ENCODE peak calls at places on chromosomes 5 and 9, in seven cellular contexts. C, J, Z, L, K, Q and T are unnamed samples.
A peak's percentile ranks its signal among the peaks of the same experiment; 100 is the strongest.

GRCh38 chr9:92406506-92406905 is 2.1 kb upstream of the OGN start:
- DNase-seq in Q (peak; percentile 21), J (no peak), C (no peak), Z (no peak), L (no peak), K (no peak), T (no peak)

GRCh38 chr9:18632624-18633407 is 158.9 kb downstream of the ADAMTSL1 start:
- DNase-seq in L (no peak), Z (no peak), C (no peak), K (no peak), J (no peak), Q (no peak), T (no peak)

GRCh38 chr9:82680179-82680935 is 382.6 kb downstream of the RASEF start:
- DNase-seq in Z (no peak), K (no peak), Q (no peak), C (no peak), L (peak; percentile 9), J (no peak), T (peak; percentile 48)

GRCh38 chr9:125409637-125410521 is 148.3 kb downstream of the GAPVD1 start:
- DNase-seq in Q (no peak), K (peak; percentile 50), J (peak; percentile 48), C (peak; percentile 92), L (no peak), Z (peak; percentile 98), T (peak; percentile 79)

GRCh38 chr9:27377147-27377807 is 80.3 kb upstream of the EQTN start:
- DNase-seq in J (no peak), Z (no peak), Q (no peak), K (no peak), L (no peak), C (no peak), T (no peak)

GRCh38 chr5:124285733-124286132 is 460.7 kb downstream of the ZNF608 start:
- DNase-seq in Q (no peak), K (no peak), J (peak; percentile 33), Z (no peak), L (no peak), C (no peak), T (no peak)

GRCh38 chr9:87256973-87257372 is 240.7 kb upstream of the DAPK1 start:
- DNase-seq in Q (no peak), L (no peak), C (no peak), J (no peak), K (no peak), Z (no peak), T (no peak)

GRCh38 chr5:20972419-20972925 is 984.5 kb upstream of the CDH18 start:
- DNase-seq in J (peak; percentile 3), Q (no peak), Z (no peak), K (peak; percentile 52), L (peak; percentile 7), C (no peak), T (peak; percentile 0)

GRCh38 chr9:78437721-78438610 is 141.0 kb downstream of the PSAT1 start:
- DNase-seq in L (no peak), J (no peak), K (no peak), Q (no peak), Z (no peak), C (no peak), T (no peak)

DNA sequence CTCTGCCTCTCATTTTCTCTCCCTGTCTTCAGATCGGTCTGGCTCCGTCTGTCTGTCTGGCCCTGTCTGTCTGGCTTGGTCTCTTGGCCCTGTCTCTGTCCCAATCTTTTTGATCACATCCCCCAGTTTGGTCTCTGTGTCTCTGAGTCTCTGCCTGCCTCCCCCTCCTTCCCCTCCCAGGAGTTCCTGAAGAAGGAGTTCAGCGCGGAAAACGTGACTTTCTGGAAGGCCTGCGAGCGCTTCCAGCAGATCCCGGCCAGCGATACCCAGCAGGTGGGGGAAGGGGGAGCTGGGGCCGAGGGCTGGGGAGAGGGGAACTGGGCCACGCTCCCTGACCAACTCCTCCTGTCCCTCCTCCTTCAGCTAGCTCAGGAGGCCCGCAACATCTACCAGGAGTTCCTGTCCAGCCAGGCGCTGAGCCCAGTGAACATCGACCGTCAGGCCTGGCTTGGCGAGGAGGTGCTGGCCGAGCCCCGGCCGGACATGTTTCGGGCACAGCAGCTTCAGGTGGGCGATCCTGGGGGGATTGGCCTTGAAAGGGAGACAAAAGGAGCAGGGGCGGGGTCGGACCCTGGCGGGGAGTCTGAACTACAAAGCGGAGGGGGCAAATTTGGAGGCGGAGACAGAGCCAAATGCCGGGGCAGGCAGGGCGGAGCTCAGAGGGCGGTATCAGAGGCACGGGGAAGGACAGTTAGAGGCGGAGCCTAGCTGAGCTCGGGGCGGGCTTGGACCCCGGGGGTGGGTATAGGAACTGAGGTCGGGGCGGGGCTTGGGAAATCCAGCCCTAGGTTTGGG is 9.0 kb downstream of the RGS14 start:
- DNase-seq in K (peak; percentile 97), Q (no peak), L (peak; percentile 92), C (peak; percentile 97), Z (no peak), J (peak; percentile 75), T (peak; percentile 99)
- TF ChIP-seq JUND in K (no peak), Q (no peak), L (no peak), C (peak; percentile 37), Z (no peak), J (no peak), T (no peak)

DNA sequence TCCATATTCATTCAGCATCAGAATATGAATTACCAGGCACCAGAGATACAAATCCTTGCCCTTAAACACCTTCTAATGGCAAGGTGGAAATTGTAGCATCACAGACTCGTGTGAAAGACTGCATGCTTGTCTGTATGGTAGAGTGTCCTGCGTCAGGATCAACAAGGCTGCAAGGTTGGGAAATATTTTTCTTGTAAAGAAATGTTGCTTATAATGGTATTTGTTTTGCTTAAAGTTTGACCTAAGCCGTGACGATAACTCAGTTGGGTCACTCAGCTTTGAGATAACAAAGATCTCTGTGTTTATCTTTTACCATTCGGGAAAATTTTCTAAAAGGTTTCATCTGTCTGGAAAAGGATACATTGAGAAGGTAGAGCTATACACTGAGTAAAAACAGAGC is 87.6 kb downstream of the BASP1 start:
- DNase-seq in Q (no peak), J (no peak), C (no peak), K (no peak), L (no peak), Z (no peak), T (no peak)
- TF ChIP-seq JUND in Q (no peak), J (no peak), C (no peak), K (no peak), L (no peak), Z (no peak), T (no peak)

GRCh38 chr9:116160676-116161571 is 7.3 kb downstream of the PAPPA start:
- DNase-seq in K (no peak), L (no peak), Q (no peak), Z (no peak), C (no peak), J (peak; percentile 8), T (no peak)

GRCh38 chr9:116165912-116166311 is 12.3 kb downstream of the PAPPA start:
- DNase-seq in J (no peak), Q (no peak), L (no peak), K (no peak), Z (no peak), C (no peak), T (no peak)

GRCh38 chr9:116166713-116167112 is 13.1 kb downstream of the PAPPA start:
- DNase-seq in Q (no peak), C (no peak), J (no peak), Z (no peak), K (no peak), L (no peak), T (no peak)

GRCh38 chr9:116162241-116162781 is 8.7 kb downstream of the PAPPA start:
- DNase-seq in J (peak; percentile 1), C (no peak), K (no peak), Z (no peak), Q (no peak), L (no peak), T (no peak)

DNA sequence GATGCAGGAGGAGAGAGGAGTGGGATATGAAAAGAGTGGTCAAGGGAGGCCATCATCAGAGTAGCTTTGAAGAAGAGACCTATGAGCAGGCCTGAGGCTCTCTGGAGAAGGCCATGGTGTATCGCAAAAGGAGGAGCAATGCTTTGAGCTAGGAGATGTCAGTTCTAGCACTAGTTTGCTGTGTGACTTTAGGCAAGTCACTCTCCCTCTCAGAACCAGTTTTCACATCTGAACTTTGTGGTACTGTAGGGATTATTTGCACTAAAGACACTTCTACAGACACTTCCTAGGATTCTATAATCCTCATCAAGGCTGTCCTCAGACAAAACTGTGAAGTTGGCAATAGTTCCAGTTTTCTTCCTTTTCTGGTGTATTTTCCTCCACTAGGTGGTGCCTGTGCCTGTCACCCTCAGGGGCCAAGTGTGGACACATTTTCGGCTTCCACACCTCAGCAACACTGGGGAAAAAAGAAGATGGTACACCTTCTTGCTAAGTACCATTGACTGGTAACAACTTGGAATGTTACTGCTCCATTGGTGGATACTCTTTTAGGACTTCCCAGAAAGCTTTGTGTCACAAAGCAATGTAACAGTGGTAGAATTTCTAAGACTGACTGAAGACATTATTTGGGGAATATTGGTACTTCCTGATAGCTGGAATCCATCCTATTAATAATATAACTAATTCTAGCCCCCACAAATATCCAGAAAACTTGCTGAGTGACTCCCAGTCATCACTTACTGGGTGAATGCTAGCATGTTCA is 9.9 kb downstream of the PAPPA start:
- DNase-seq in L (no peak), Z (no peak), J (peak; percentile 10), K (no peak), Q (no peak), C (peak; percentile 20), T (no peak)
- TF ChIP-seq JUND in L (no peak), Z (no peak), J (no peak), K (no peak), Q (no peak), C (no peak), T (no peak)

DNA sequence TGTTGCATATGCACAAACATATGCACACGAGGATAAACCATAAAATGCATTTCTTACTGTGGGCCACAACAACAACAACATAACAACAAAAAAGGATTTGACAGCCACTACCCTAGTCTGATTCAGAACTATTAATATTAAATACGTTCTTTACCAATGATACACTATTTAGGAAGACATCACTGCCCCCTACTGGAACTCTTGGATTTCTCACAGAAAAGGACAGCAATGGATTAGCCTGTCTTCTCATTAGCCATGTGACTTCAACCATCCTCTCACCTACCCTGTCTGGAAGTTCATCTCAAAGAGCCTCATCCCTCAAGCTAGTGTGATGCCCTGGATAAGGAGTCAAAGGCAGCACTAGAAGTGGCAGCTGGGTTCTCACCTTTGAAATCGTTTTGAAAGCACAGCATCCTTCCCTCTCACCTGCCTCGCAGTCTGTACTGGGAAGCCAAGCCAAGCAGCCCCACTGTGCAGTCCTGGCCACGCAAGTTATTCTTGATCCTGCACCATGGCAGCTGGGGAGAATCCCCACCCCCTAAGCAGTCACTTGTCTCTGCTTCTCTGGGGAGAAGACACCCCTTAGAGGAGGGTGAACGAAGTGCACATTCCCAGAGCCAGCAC is 64.6 kb downstream of the SH3TC2 start:
- DNase-seq in K (no peak), L (no peak), Q (no peak), Z (peak; percentile 63), J (peak; percentile 38), C (peak; percentile 16), T (peak; percentile 38)
- TF ChIP-seq JUND in K (no peak), L (no peak), Q (no peak), Z (no peak), J (no peak), C (no peak), T (no peak)

GRCh38 chr5:108345541-108346171 is 36.2 kb downstream of the FBXL17 start:
- DNase-seq in J (peak; percentile 43), Q (peak; percentile 5), L (peak; percentile 10), Z (peak; percentile 13), K (no peak), C (no peak), T (peak; percentile 12)
- TF ChIP-seq JUND in J (no peak), Q (no peak), L (no peak), Z (no peak), K (no peak), C (no peak), T (no peak)

DNA sequence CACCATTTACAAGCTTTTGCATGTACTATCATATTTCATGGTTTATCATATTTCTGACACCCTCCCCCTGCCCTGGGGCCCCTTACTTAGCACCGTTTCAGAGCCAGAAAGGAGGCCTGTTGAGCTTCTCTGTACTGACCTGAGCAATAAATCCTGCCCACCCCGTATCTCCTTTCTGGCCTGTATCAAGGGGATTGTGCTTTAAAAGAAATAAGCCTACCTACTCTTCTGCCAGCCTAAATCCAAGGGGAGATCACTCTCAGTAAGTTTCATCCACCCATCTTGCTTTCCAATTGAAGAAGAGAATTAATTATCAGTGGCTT is 54.0 kb upstream of the FST start:
- DNase-seq in J (no peak), C (no peak), Q (no peak), L (no peak), Z (no peak), K (no peak), T (no peak)
- TF ChIP-seq JUND in J (no peak), C (no peak), Q (no peak), L (no peak), Z (no peak), K (no peak), T (no peak)